ENCODE peak calls at places on chromosomes 13 and 19, in four cellular contexts. V, Q, C and R are unnamed samples.

GRCh38 chr13:103067751-103068563 is 1.7 kb upstream of the SLC10A2 start:
- DNase-seq in V (peak; percentile 48), Q (peak; percentile 64), C (no peak), R (no peak)

GRCh38 chr13:61531383-61532065 is 115.9 kb upstream of the PCDH20 start:
- DNase-seq in V (no peak), Q (no peak), C (no peak), R (no peak)

GRCh38 chr13:113860051-113860471 is 3.8 kb downstream of the GAS6 start:
- DNase-seq in V (peak; percentile 68), Q (peak; percentile 44), C (no peak), R (no peak)

GRCh38 chr19:41866284-41866683 is 6.2 kb downstream of the RPS19 start:
- DNase-seq in V (no peak), Q (no peak), C (peak; percentile 15), R (no peak)

GRCh38 chr13:112943309-112944125 is 25.5 kb upstream of the MCF2L start:
- DNase-seq in V (peak; percentile 77), Q (peak; percentile 72), C (peak; percentile 82), R (peak; percentile 85)

GRCh38 chr13:25286308-25286968 is 850 bp downstream of the MTMR6 start:
- DNase-seq in V (peak; percentile 46), Q (peak; percentile 36), C (peak; percentile 49), R (peak; percentile 47)

GRCh38 chr19:40521276-40521675 is 54.5 kb downstream of the SPTBN4 start:
- DNase-seq in V (no peak), Q (no peak), C (no peak), R (no peak)

GRCh38 chr19:49583239-49583638 is 2.1 kb downstream of the PRRG2 start:
- DNase-seq in V (no peak), Q (no peak), C (no peak), R (no peak)

GRCh38 chr19:55179570-55180484 is at the start of gene SYT5:
- DNase-seq in V (peak; percentile 78), Q (peak; percentile 74), C (peak; percentile 86), R (peak; percentile 82)

GRCh38 chr19:48963371-48964204 is 1.5 kb upstream of the FTL start:
- DNase-seq in V (peak; percentile 91), Q (peak; percentile 89), C (no peak), R (peak; percentile 73)

GRCh38 chr19:57559008-57559403 is 657 bp downstream of the ZNF550 start:
- DNase-seq in V (peak; percentile 21), Q (peak; percentile 55), C (peak; percentile 54), R (peak; percentile 58)

GRCh38 chr13:23488442-23488841 is 54.9 kb upstream of the SACS start:
- DNase-seq in V (no peak), Q (no peak), C (peak; percentile 57), R (no peak)

GRCh38 chr13:40161008-40161694 is 505.3 kb downstream of the FOXO1 start:
- DNase-seq in V (no peak), Q (no peak), C (no peak), R (no peak)

GRCh38 chr13:79810671-79811070 is 329.7 kb downstream of the NDFIP2 start:
- DNase-seq in V (no peak), Q (peak; percentile 72), C (no peak), R (peak; percentile 29)

GRCh38 chr13:43785681-43786471 is 896 bp downstream of the ENOX1 start:
- DNase-seq in V (peak; percentile 77), Q (peak; percentile 70), C (peak; percentile 89), R (peak; percentile 77)

GRCh38 chr13:106772202-106772601 is 204.3 kb upstream of the ARGLU1 start:
- DNase-seq in V (peak; percentile 28), Q (no peak), C (no peak), R (no peak)

GRCh38 chr19:14442904-14443631 is 10.0 kb downstream of the PKN1 start:
- DNase-seq in V (no peak), Q (no peak), C (no peak), R (no peak)

GRCh38 chr13:106493569-106493968 is 41.9 kb downstream of the EFNB2 start:
- DNase-seq in V (no peak), Q (no peak), C (no peak), R (no peak)

GRCh38 chr13:45119469-45119989 is 781 bp upstream of the GTF2F2 start:
- DNase-seq in V (peak; percentile 25), Q (no peak), C (peak; percentile 37), R (peak; percentile 18)

GRCh38 chr13:31053098-31053497 is 108.6 kb downstream of the HSPH1 start:
- DNase-seq in V (no peak), Q (no peak), C (no peak), R (no peak)

GRCh38 chr19:55251296-55252081 is 7.3 kb downstream of the PPP6R1 start:
- DNase-seq in V (no peak), Q (no peak), C (peak; percentile 9), R (no peak)

GRCh38 chr19:11345122-11345752 is 831 bp downstream of the TMEM205 start:
- DNase-seq in V (peak; percentile 32), Q (no peak), C (peak; percentile 5), R (no peak)

GRCh38 chr19:10760268-10760944 is 42.5 kb downstream of the DNM2 start:
- DNase-seq in V (peak; percentile 67), Q (no peak), C (no peak), R (no peak)

GRCh38 chr13:27442797-27443196 is 7.6 kb downstream of the MTIF3 start:
- DNase-seq in V (peak; percentile 30), Q (no peak), C (no peak), R (no peak)

GRCh38 chr19:30344446-30345425 is 27.4 kb upstream of the ZNF536 start:
- DNase-seq in V (no peak), Q (no peak), C (no peak), R (no peak)

GRCh38 chr19:16376241-16376640 is 51.6 kb downstream of the KLF2 start:
- DNase-seq in V (no peak), Q (no peak), C (no peak), R (no peak)

GRCh38 chr19:39211731-39212376 is 7.8 kb upstream of the SYCN start:
- DNase-seq in V (no peak), Q (no peak), C (peak; percentile 13), R (no peak)

GRCh38 chr13:74839656-74840055 is 642.3 kb downstream of the TBC1D4 start:
- DNase-seq in V (no peak), Q (no peak), C (no peak), R (no peak)

GRCh38 chr13:62919491-62919890 is 1503.8 kb upstream of the PCDH20 start:
- DNase-seq in V (no peak), Q (no peak), C (no peak), R (no peak)

GRCh38 chr13:102707465-102707864 is 12.6 kb upstream of the METTL21C start:
- DNase-seq in V (no peak), Q (no peak), C (peak; percentile 53), R (no peak)

GRCh38 chr13:95457294-95457693 is 95.2 kb upstream of the CLDN10 start:
- DNase-seq in V (no peak), Q (no peak), C (no peak), R (no peak)

GRCh38 chr13:35630551-35631275 is 154.2 kb upstream of the MAB21L1 start:
- DNase-seq in V (peak; percentile 76), Q (peak; percentile 94), C (peak; percentile 36), R (peak; percentile 83)

GRCh38 chr19:2171349-2172145 is 7.8 kb downstream of the DOT1L start:
- DNase-seq in V (peak; percentile 72), Q (peak; percentile 72), C (peak; percentile 67), R (peak; percentile 45)

GRCh38 chr19:41016488-41017071 is 25.5 kb downstream of the CYP2B6 start:
- DNase-seq in V (no peak), Q (no peak), C (no peak), R (no peak)

GRCh38 chr19:9819590-9819898 is 665 bp upstream of the FBXL12 start:
- DNase-seq in V (no peak), Q (no peak), C (no peak), R (no peak)

GRCh38 chr19:42540071-42540553 is 11.8 kb upstream of the CEACAM1 start:
- DNase-seq in V (no peak), Q (peak; percentile 70), C (no peak), R (peak; percentile 58)

GRCh38 chr13:102774596-102775375 is 1.2 kb upstream of the TEX30 start:
- DNase-seq in V (no peak), Q (peak; percentile 17), C (no peak), R (peak; percentile 12)

GRCh38 chr19:35345671-35346111 is 2.0 kb upstream of the FFAR1 start:
- DNase-seq in V (no peak), Q (no peak), C (no peak), R (no peak)

GRCh38 chr19:29855087-29855486 is 43.3 kb downstream of the CCNE1 start:
- DNase-seq in V (no peak), Q (peak; percentile 53), C (no peak), R (no peak)

GRCh38 chr19:379796-380195 is 29.2 kb downstream of the C2CD4C start:
- DNase-seq in V (no peak), Q (no peak), C (no peak), R (no peak)

GRCh38 chr13:76637651-76638111 is 248.5 kb downstream of the KCTD12 start:
- DNase-seq in V (no peak), Q (no peak), C (peak; percentile 16), R (no peak)
- TF ChIP-seq CTCF in V (no peak), Q (no peak), C (no peak), R (no peak)

GRCh38 chr19:5080030-5080644 is 111.2 kb downstream of the KDM4B start:
- DNase-seq in V (no peak), Q (no peak), C (peak; percentile 95), R (no peak)
- TF ChIP-seq EZH2phosphoT487 in V (no peak), Q (no peak), C (no peak), R (no peak)

DNA sequence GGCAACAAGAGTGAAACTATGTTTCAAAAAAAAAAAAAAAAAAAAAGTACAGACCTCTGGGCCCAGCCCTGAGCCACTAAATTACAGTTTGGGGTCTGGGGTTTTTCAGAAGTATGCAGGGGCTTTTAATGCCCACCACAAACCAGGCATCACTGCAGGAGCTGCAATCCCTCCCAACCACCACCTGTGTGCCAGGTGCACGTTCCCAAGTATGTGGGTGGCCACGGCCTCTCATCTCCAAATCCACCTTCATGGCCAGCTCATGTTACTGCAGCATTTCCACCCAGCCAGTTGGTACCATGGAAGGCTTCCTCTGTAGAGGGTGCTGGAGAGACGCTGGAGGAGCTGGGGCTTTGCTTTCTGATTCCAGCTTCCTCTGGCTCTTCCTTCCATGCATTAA is 26.5 kb downstream of the CEP89 start:
- DNase-seq in V (no peak), Q (peak; percentile 14), C (no peak), R (no peak)
- TF ChIP-seq CTCF in V (no peak), Q (peak; percentile 12), C (no peak), R (no peak)

GRCh38 chr19:12772323-12772722 is 3.0 kb downstream of the HOOK2 start:
- DNase-seq in V (no peak), Q (no peak), C (no peak), R (no peak)
- TF ChIP-seq EZH2phosphoT487 in V (no peak), Q (no peak), C (no peak), R (no peak)

GRCh38 chr19:47794526-47794925 is 9.8 kb downstream of the TPRX1 start:
- DNase-seq in V (no peak), Q (peak; percentile 86), C (no peak), R (peak; percentile 21)
- TF ChIP-seq CTCF in V (no peak), Q (peak; percentile 78), C (peak; percentile 33), R (peak; percentile 37)